ENCODE peak calls at places on chromosomes 4 and X, in nine cellular contexts. X, H, S, W, N, U, Z, L and M are unnamed samples.

GRCh38 chr4:83910693-83911092 is 374.8 kb downstream of the GPAT3 start:
- DNase-seq in N (no peak), X (no peak), L (no peak), H (no peak), Z (no peak), W (no peak), S (no peak), U (no peak), M (no peak)

GRCh38 chr4:128244379-128244778 is 43.2 kb downstream of the PGRMC2 start:
- DNase-seq in Z (no peak), X (no peak), H (no peak), L (no peak), S (no peak), N (no peak), W (peak; percentile 30), U (no peak), M (no peak)

GRCh38 chr4:26385690-26386089 is 64.9 kb downstream of the RBPJ start:
- DNase-seq in Z (no peak), S (no peak), X (no peak), N (no peak), U (no peak), W (no peak), H (no peak), L (no peak), M (no peak)

GRCh38 chrX:66110112-66110511 is 53.9 kb upstream of the HEPH start:
- DNase-seq in W (no peak), H (no peak), U (no peak), N (no peak), L (no peak), Z (no peak), S (peak; percentile 9), X (no peak), M (no peak)

GRCh38 chr4:157992038-157992706 is 180.7 kb downstream of the GASK1B start:
- DNase-seq in L (no peak), Z (no peak), N (no peak), X (no peak), W (peak; percentile 62), H (no peak), S (peak; percentile 68), U (no peak), M (no peak)

GRCh38 chr4:61079976-61080375 is 120.2 kb upstream of the ADGRL3 start:
- DNase-seq in N (no peak), S (no peak), L (no peak), X (no peak), H (no peak), Z (no peak), U (no peak), W (peak; percentile 24), M (no peak)

GRCh38 chr4:165874799-165875371 is 1.8 kb downstream of the TLL1 start:
- DNase-seq in N (no peak), Z (peak; percentile 80), U (peak; percentile 36), H (peak; percentile 19), S (peak; percentile 5), W (no peak), X (no peak), L (no peak), M (no peak)

GRCh38 chr4:7779194-7779768 is 160.4 kb downstream of the AFAP1 start:
- DNase-seq in H (no peak), L (no peak), X (no peak), Z (peak; percentile 21), N (no peak), S (no peak), U (no peak), W (peak; percentile 57), M (no peak)

GRCh38 chr4:73341454-73341853 is 62.6 kb upstream of the ALB start:
- DNase-seq in U (no peak), H (no peak), W (peak; percentile 52), X (peak; percentile 5), N (no peak), Z (no peak), S (peak; percentile 67), L (no peak), M (no peak)

GRCh38 chr4:80912350-80912749 is 118.2 kb upstream of the BMP3 start:
- DNase-seq in X (no peak), N (no peak), U (peak; percentile 7), H (no peak), S (no peak), Z (no peak), L (no peak), W (no peak), M (no peak)

GRCh38 chr4:92270908-92271307 is 32.9 kb upstream of the GRID2 start:
- DNase-seq in U (no peak), L (no peak), S (peak; percentile 0), N (no peak), H (no peak), X (no peak), Z (no peak), W (no peak), M (no peak)

GRCh38 chrX:115561605-115562491 is 874 bp downstream of the PLS3 start:
- DNase-seq in W (peak; percentile 44), X (no peak), S (peak; percentile 45), U (peak; percentile 51), L (peak; percentile 51), Z (peak; percentile 89), H (peak; percentile 44), N (peak; percentile 46), M (no peak)

GRCh38 chrX:145826466-145826865 is 8.8 kb downstream of the SLITRK2 start:
- DNase-seq in U (no peak), Z (no peak), N (no peak), H (no peak), X (no peak), W (no peak), S (no peak), L (no peak), M (no peak)

DNA sequence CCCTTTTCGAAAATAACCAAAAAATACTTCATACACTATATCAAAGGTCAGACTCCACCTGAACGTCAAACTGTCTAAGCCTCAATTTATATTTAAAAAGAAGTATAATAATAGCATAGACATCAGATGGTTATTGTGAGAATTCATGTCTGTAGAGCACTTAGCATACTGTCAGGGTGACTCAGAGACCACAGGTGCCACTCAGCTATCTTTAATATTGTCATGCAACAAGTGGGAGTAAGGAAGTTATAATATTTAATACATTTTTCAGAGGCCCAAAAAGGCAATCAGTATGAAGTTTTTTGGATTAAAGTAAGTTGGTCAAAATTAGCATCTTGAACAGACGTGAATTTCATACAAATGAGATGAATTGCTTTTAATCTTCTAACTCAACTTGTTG is 93.3 kb downstream of the PHOX2B start:
- DNase-seq in U (no peak), W (peak; percentile 71), N (no peak), L (no peak), Z (no peak), H (no peak), S (no peak), X (no peak), M (no peak)
- H3K27ac ChIP-seq in U (peak overlapping the region; percentile 24), W (no peak overlapping the region), N (no peak overlapping the region), L (no peak overlapping the region), Z (no peak overlapping the region), H (peak overlapping the region; percentile 90), S (no peak overlapping the region), X (no peak overlapping the region), M (peak overlapping the region; percentile 48)

GRCh38 chr4:159252491-159252890 is 149.6 kb downstream of the RAPGEF2 start:
- DNase-seq in L (no peak), X (no peak), N (no peak), Z (no peak), S (no peak), H (no peak), U (no peak), W (no peak), M (no peak)
- H3K4me1 ChIP-seq in L (peaks cover 10% of the 10 kb centered on the region), X (no peaks in the 10 kb centered on the region), N (peaks cover 9% of the 10 kb centered on the region), Z (peaks cover 4% of the 10 kb centered on the region), S (peaks cover 11% of the 10 kb centered on the region), H (peaks cover 67% of the 10 kb centered on the region), U (peaks cover 24% of the 10 kb centered on the region), W (peaks cover 4% of the 10 kb centered on the region), M (peaks cover 9% of the 10 kb centered on the region)

GRCh38 chr4:117577686-117578085 is 456.6 kb upstream of the NDST3 start:
- DNase-seq in H (no peak), S (no peak), U (no peak), N (no peak), W (peak; percentile 18), X (no peak), L (no peak), Z (no peak), M (no peak)

GRCh38 chr4:117574085-117574484 is 460.2 kb upstream of the NDST3 start:
- DNase-seq in L (no peak), H (no peak), Z (no peak), N (no peak), U (no peak), S (no peak), W (no peak), X (no peak), M (no peak)

GRCh38 chr4:117575850-117576249 is 458.4 kb upstream of the NDST3 start:
- DNase-seq in L (no peak), Z (no peak), H (no peak), W (no peak), U (no peak), S (no peak), N (no peak), X (no peak), M (no peak)
- H3K27ac ChIP-seq in L (no peak overlapping the region), Z (no peak overlapping the region), H (no peak overlapping the region), W (no peak overlapping the region), U (no peak overlapping the region), S (no peak overlapping the region), N (no peak overlapping the region), X (no peak overlapping the region), M (no peak overlapping the region)

GRCh38 chrX:136168929-136169735 is 21.8 kb downstream of the FHL1 start:
- DNase-seq in W (peak; percentile 91), X (no peak), N (peak; percentile 33), H (peak; percentile 33), Z (no peak), U (peak; percentile 28), S (no peak), L (peak; percentile 63), M (peak; percentile 92)
- H3K4me1 ChIP-seq in W (peaks cover 28% of the 10 kb centered on the region), X (no peaks in the 10 kb centered on the region), N (no peaks in the 10 kb centered on the region), H (peaks cover 81% of the 10 kb centered on the region), Z (peaks cover 7% of the 10 kb centered on the region), U (peaks cover 16% of the 10 kb centered on the region), S (no peaks in the 10 kb centered on the region), L (peaks cover 31% of the 10 kb centered on the region), M (peaks cover 33% of the 10 kb centered on the region)

GRCh38 chr4:152836936-152837335 is 57.2 kb downstream of the ARFIP1 start:
- DNase-seq in H (no peak), W (no peak), N (no peak), S (no peak), L (no peak), Z (no peak), U (no peak), X (no peak), M (no peak)

GRCh38 chr4:152828122-152828521 is 48.4 kb downstream of the ARFIP1 start:
- DNase-seq in Z (no peak), H (no peak), S (no peak), U (no peak), N (no peak), X (no peak), W (no peak), L (no peak), M (no peak)

DNA sequence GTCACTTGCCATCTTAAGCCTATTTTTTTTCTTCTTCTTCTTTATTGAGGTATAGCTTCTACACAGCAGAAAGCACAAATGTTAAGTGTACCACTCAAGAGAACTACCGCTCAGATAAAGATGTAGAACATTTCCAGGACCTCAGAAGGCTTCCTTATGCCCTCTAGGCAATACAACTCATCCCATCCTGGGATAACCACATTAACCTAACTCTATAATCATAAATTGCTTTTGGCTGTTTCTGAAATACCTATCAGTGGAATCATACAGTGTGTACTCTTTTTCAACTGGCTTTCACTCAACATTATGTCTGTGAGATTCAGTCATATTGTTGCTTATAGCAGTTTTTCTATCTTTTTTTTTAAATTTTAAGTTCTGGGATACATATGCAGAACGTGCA is 51.7 kb downstream of the ARFIP1 start:
- DNase-seq in W (peak; percentile 11), N (no peak), L (no peak), H (no peak), Z (no peak), U (no peak), S (no peak), X (no peak), M (no peak)
- H3K27ac ChIP-seq in W (no peak overlapping the region), N (no peak overlapping the region), L (no peak overlapping the region), H (no peak overlapping the region), Z (no peak overlapping the region), U (no peak overlapping the region), S (no peak overlapping the region), X (no peak overlapping the region), M (no peak overlapping the region)